ENCODE peak calls at places on chromosomes 3 and 15, in nine cellular contexts. H is hepatocyte, K is right atrium auricular region, X is fibroblast of pulmonary artery, B is ascending aorta, M is nephron progenitor cell, V is cardiac fibroblast, G is natural killer cell, T is choroid plexus epithelial cell. Y is an unnamed sample.

GRCh38 chr15:67574981-67575632 is 32.6 kb downstream of the MAP2K5 start:
- DNase-seq in H (no peak), K (no peak), X (no peak), B (no peak), M (peak; percentile 39), V (no peak), G (no peak), T (no peak), Y (no peak)

GRCh38 chr3:187770224-187770623 is 25.0 kb upstream of the BCL6 start:
- DNase-seq in H (no peak), K (no peak), X (no peak), B (no peak), M (no peak), V (no peak), G (no peak), T (no peak), Y (no peak)

GRCh38 chr3:36814071-36814717 is 49.8 kb upstream of the DCLK3 start:
- DNase-seq in H (no peak), K (no peak), X (no peak), B (no peak), M (no peak), V (no peak), G (no peak), T (no peak), Y (no peak)

GRCh38 chr3:105362021-105362665 is 4.6 kb upstream of the ALCAM start:
- DNase-seq in H (no peak), K (no peak), X (peak; percentile 77), B (no peak), M (no peak), V (peak; percentile 91), G (no peak), T (peak; percentile 86), Y (peak; percentile 59)

GRCh38 chr3:123370819-123371218 is 78.1 kb downstream of the ADCY5 start:
- DNase-seq in H (no peak), K (no peak), X (no peak), B (no peak), M (no peak), V (no peak), G (no peak), T (no peak), Y (no peak)

GRCh38 chr3:194757629-194758028 is 71.9 kb downstream of the FAM43A start:
- DNase-seq in H (no peak), K (no peak), X (no peak), B (no peak), M (no peak), V (no peak), G (no peak), T (peak; percentile 31), Y (no peak)

GRCh38 chr15:90219421-90220141 is 14.2 kb downstream of the CIB1 start:
- DNase-seq in H (peak; percentile 60), K (no peak), X (no peak), B (no peak), M (peak; percentile 70), V (peak; percentile 23), G (peak; percentile 43), T (no peak), Y (no peak)

GRCh38 chr15:74215958-74216357 is 13.4 kb upstream of the STRA6 start:
- DNase-seq in H (no peak), K (no peak), X (no peak), B (no peak), M (no peak), V (no peak), G (no peak), T (no peak), Y (no peak)

GRCh38 chr3:76970006-76970680 is 69.8 kb upstream of the ROBO2 start:
- DNase-seq in H (no peak), K (no peak), X (no peak), B (no peak), M (no peak), V (no peak), G (no peak), T (no peak), Y (no peak)

GRCh38 chr15:39327005-39327725 is 253.7 kb upstream of the THBS1 start:
- DNase-seq in H (no peak), K (no peak), X (no peak), B (no peak), M (no peak), V (no peak), G (no peak), T (no peak), Y (no peak)

GRCh38 chr3:124078978-124079911 is 87.3 kb upstream of the ROPN1 start:
- DNase-seq in H (peak; percentile 51), K (no peak), X (peak; percentile 57), B (no peak), M (peak; percentile 27), V (peak; percentile 63), G (no peak), T (peak; percentile 65), Y (peak; percentile 28)

GRCh38 chr15:95291878-95292472 is 1038.5 kb upstream of the NR2F2 start:
- DNase-seq in H (peak; percentile 67), K (no peak), X (peak; percentile 57), B (no peak), M (no peak), V (peak; percentile 70), G (no peak), T (peak; percentile 70), Y (no peak)

GRCh38 chr3:134839990-134840389 is 44.9 kb downstream of the EPHB1 start:
- DNase-seq in H (no peak), K (no peak), X (no peak), B (no peak), M (no peak), V (no peak), G (no peak), T (no peak), Y (no peak)

GRCh38 chr3:47645551-47645950 is 66.9 kb upstream of the CSPG5 start:
- DNase-seq in H (no peak), K (no peak), X (peak; percentile 14), B (no peak), M (no peak), V (peak; percentile 47), G (no peak), T (peak; percentile 38), Y (peak; percentile 45)

GRCh38 chr3:124117486-124117885 is 125.6 kb upstream of the ROPN1 start:
- DNase-seq in H (no peak), K (peak; percentile 63), X (peak; percentile 56), B (no peak), M (no peak), V (peak; percentile 72), G (no peak), T (peak; percentile 9), Y (no peak)

GRCh38 chr3:139839034-139839433 is 96.0 kb upstream of the CLSTN2 start:
- DNase-seq in H (no peak), K (no peak), X (no peak), B (no peak), M (no peak), V (no peak), G (no peak), T (no peak), Y (no peak)
- TF ChIP-seq CTCF in H (no peak), K (no peak), X (no peak), B (no peak), M (no peak), V (no peak), G (no peak), T (no peak), Y (no peak)

DNA sequence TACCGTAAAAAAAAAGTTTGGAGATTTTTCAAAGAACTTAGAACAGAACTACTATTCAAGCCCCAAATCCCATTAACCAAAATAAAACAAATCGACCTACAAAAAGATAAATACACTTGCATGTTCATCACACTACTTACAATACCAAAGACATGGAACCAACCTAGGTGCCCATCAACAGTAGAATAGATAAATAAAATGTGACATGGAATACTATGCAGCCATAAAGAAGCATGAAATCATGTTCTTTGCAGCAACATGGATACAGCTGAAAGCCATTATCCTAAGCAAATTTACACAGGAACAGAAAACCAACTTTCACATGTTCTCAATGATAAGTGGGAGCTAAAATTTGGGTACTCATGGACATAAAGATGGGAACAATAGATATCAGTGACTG is 768.7 kb downstream of the ROBO1 start:
- DNase-seq in H (no peak), K (no peak), X (no peak), B (no peak), M (no peak), V (no peak), G (no peak), T (no peak), Y (no peak)
- TF ChIP-seq CTCF in H (no peak), K (no peak), X (no peak), B (no peak), M (no peak), V (no peak), G (no peak), T (no peak), Y (no peak)

DNA sequence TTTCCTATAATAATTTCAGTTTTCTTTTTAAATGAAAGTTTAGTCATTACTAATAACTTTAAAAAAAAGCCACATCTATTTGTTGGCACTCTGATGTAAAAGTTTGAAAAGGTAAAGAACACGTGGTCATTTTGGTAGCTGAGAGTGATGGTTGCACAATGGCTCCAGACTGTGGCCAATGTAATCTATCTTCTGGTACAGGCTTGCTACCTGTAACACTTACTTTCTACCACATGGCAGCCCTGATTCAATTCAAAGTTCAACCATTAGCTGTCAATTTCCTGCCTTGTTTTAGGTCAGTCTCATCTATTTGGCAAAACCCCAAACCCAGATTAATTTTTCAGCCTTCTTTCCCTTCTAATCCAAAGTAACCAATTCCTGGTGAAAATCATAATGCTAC is 126.1 kb downstream of the TUSC7 start:
- DNase-seq in H (no peak), K (no peak), X (no peak), B (no peak), M (no peak), V (no peak), G (no peak), T (no peak), Y (no peak)
- TF ChIP-seq CTCF in H (no peak), K (no peak), X (no peak), B (no peak), M (no peak), V (no peak), G (no peak), T (no peak), Y (peak; percentile 4)

DNA sequence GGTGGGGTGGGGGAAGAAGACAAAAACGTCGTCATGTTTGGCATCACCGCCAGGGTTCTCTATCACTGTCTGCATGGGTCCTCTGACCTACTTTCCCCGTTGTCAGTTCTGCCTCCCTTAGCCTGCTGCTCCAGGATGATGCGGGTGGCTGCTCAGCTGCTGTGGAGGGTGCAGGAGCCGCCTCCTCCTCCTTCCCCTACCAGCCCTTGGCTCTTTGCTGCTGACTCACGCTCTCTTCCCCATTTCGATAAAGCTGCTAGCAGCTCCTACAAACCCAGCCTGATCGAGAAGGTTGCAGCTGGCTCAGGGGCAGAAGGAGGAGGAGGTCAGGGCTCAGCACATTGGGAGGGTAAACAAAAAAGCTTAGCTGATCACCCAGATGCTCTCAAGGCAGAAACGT is 49.5 kb upstream of the SEC13 start:
- DNase-seq in H (no peak), K (no peak), X (peak; percentile 61), B (no peak), M (no peak), V (peak; percentile 55), G (no peak), T (peak; percentile 60), Y (no peak)
- TF ChIP-seq CTCF in H (no peak), K (no peak), X (no peak), B (no peak), M (no peak), V (no peak), G (no peak), T (no peak), Y (no peak)